ENCODE peak calls at places on chromosomes 1 and 21, in eight cellular contexts. R, Z, P, E, L, U, M and C are unnamed samples.

GRCh38 chr1:233790662-233791371 is 113.7 kb upstream of the SLC35F3 start:
- DNase-seq in L (peak), U (peak), P (peak), Z (peak), E (peak), R (peak), M (peak), C (peak)

GRCh38 chr1:106459418-106459817 is 597.1 kb upstream of the PRMT6 start:
- DNase-seq in M (no peak), R (no peak), Z (no peak), L (no peak), U (no peak), E (no peak), P (no peak), C (no peak)

GRCh38 chr21:30689822-30690221 is 28.8 kb downstream of the KRTAP21-3 start:
- DNase-seq in M (no peak), P (no peak), R (no peak), E (no peak), Z (no peak), L (no peak), U (no peak), C (no peak)

GRCh38 chr1:212962509-212962908 is 12.2 kb downstream of the VASH2 start:
- DNase-seq in R (no peak), P (no peak), M (no peak), L (no peak), E (no peak), U (no peak), Z (peak), C (no peak)

GRCh38 chr1:37919277-37919676 is 27.6 kb downstream of the INPP5B start:
- DNase-seq in P (no peak), Z (no peak), L (peak), E (peak), M (no peak), R (no peak), U (no peak), C (no peak)

GRCh38 chr1:181318022-181318857 is 165.1 kb upstream of the CACNA1E start:
- DNase-seq in E (peak), M (no peak), Z (no peak), U (no peak), R (no peak), P (no peak), L (no peak), C (peak)

GRCh38 chr1:94383966-94384408 is 34.2 kb upstream of the ABCD3 start:
- DNase-seq in E (no peak), M (no peak), L (no peak), R (no peak), P (no peak), Z (peak), U (no peak), C (no peak)

GRCh38 chr1:903721-904270 is 19.9 kb upstream of the SAMD11 start:
- DNase-seq in R (no peak), Z (no peak), P (no peak), L (no peak), M (peak), U (no peak), E (no peak), C (no peak)

GRCh38 chr21:45998276-45998701 is 16.7 kb downstream of the COL6A1 start:
- DNase-seq in L (peak), U (no peak), M (peak), Z (no peak), E (no peak), R (no peak), P (no peak), C (no peak)

GRCh38 chr1:99755664-99756063 is 10.8 kb downstream of the FRRS1 start:
- DNase-seq in U (no peak), R (no peak), E (no peak), P (no peak), Z (no peak), M (no peak), L (no peak), C (no peak)

GRCh38 chr1:94697839-94698238 is 122.3 kb upstream of the SLC44A3 start:
- DNase-seq in M (no peak), R (no peak), U (peak), P (no peak), Z (no peak), L (no peak), E (no peak), C (no peak)

GRCh38 chr1:151988405-151988851 is 5.2 kb downstream of the S100A10 start:
- DNase-seq in Z (no peak), E (peak), L (no peak), P (no peak), R (no peak), U (no peak), M (no peak), C (no peak)

GRCh38 chr1:246329900-246330299 is 177.2 kb downstream of the SMYD3 start:
- DNase-seq in R (no peak), M (no peak), P (no peak), L (no peak), Z (no peak), E (no peak), U (no peak), C (no peak)

GRCh38 chr1:205204552-205204951 is 7.0 kb downstream of the DSTYK start:
- DNase-seq in U (no peak), E (peak), Z (no peak), L (no peak), M (no peak), P (no peak), R (no peak), C (no peak)

GRCh38 chr21:34191876-34192275 is 118.5 kb downstream of the MRPS6 start:
- DNase-seq in R (no peak), L (no peak), P (no peak), E (no peak), U (no peak), M (no peak), Z (no peak), C (no peak)

GRCh38 chr1:21349693-21350092 is 59.4 kb upstream of the ECE1 start:
- DNase-seq in P (no peak), E (no peak), Z (no peak), L (no peak), R (no peak), U (no peak), M (no peak), C (no peak)

GRCh38 chr1:28671254-28671780 is 2.7 kb downstream of the GMEB1 start:
- DNase-seq in R (no peak), Z (no peak), U (no peak), E (no peak), P (no peak), L (no peak), M (no peak), C (no peak)

GRCh38 chr1:223652436-223652901 is 13.0 kb downstream of the CAPN8 start:
- DNase-seq in R (no peak), P (peak), L (no peak), Z (no peak), M (no peak), U (peak), E (peak), C (no peak)

GRCh38 chr1:87474098-87474497 is 145.4 kb downstream of the LMO4 start:
- DNase-seq in U (no peak), M (no peak), Z (no peak), R (no peak), E (no peak), L (no peak), P (peak), C (no peak)

GRCh38 chr1:53361541-53361961 is 33.7 kb upstream of the LRP8 start:
- DNase-seq in E (no peak), M (peak), R (no peak), P (no peak), U (no peak), Z (no peak), L (peak), C (no peak)

GRCh38 chr1:11434926-11435325 is 44.0 kb upstream of the DISP3 start:
- DNase-seq in P (no peak), E (no peak), R (no peak), L (no peak), M (no peak), Z (no peak), U (no peak), C (no peak)

GRCh38 chr1:47452426-47452825 is 14.6 kb downstream of the FOXD2 start:
- DNase-seq in R (no peak), E (no peak), M (no peak), P (no peak), L (no peak), U (no peak), Z (no peak), C (no peak)

GRCh38 chr1:234842726-234843641 is 233.0 kb upstream of the IRF2BP2 start:
- DNase-seq in Z (no peak), U (no peak), E (no peak), P (no peak), R (no peak), M (peak), L (peak), C (peak)

GRCh38 chr1:232178191-232178590 is 451.7 kb downstream of the SIPA1L2 start:
- DNase-seq in L (no peak), E (no peak), R (no peak), Z (no peak), M (no peak), P (no peak), U (no peak), C (no peak)

GRCh38 chr1:30273456-30273855 is 449.9 kb downstream of the MATN1 start:
- DNase-seq in U (no peak), Z (no peak), E (no peak), L (no peak), P (no peak), R (no peak), M (no peak), C (no peak)

GRCh38 chr1:25926731-25927496 is 20.7 kb upstream of the STMN1 start:
- DNase-seq in Z (no peak), R (no peak), L (no peak), E (no peak), M (no peak), P (peak), U (no peak), C (no peak)

GRCh38 chr1:15110867-15111230 is 42.7 kb upstream of the TMEM51 start:
- DNase-seq in Z (no peak), E (no peak), M (peak), R (no peak), P (no peak), U (no peak), L (no peak), C (no peak)

GRCh38 chr1:38005195-38006007 is at the start of gene FHL3:
- DNase-seq in R (no peak), Z (peak), E (peak), U (peak), L (peak), M (peak), P (no peak), C (peak)

GRCh38 chr1:35560256-35561225 is 2.9 kb downstream of the NCDN start:
- DNase-seq in R (no peak), E (no peak), L (no peak), M (no peak), P (peak), U (no peak), Z (no peak), C (no peak)

GRCh38 chr1:40901886-40902633 is 39.9 kb upstream of the CITED4 start:
- DNase-seq in L (no peak), U (no peak), E (peak), R (peak), P (no peak), Z (no peak), M (no peak), C (no peak)

GRCh38 chr1:228006793-228007053 is at the start of gene WNT3A:
- DNase-seq in Z (no peak), E (no peak), U (no peak), M (no peak), L (no peak), R (no peak), P (no peak), C (no peak)

GRCh38 chr21:28805885-28806284 is 186.8 kb downstream of the LTN1 start:
- DNase-seq in M (no peak), L (no peak), U (no peak), E (peak), R (peak), P (no peak), Z (no peak), C (no peak)

GRCh38 chr1:202615501-202616354 is 94.5 kb downstream of the SYT2 start:
- DNase-seq in L (no peak), R (no peak), U (no peak), P (no peak), Z (no peak), M (peak), E (peak), C (no peak)

GRCh38 chr21:38323721-38324591 is 67.2 kb downstream of the KCNJ15 start:
- DNase-seq in L (no peak), E (peak), M (no peak), U (peak), P (no peak), R (peak), Z (peak), C (no peak)